ENCODE peak calls at places on chromosomes 5 and 9, in four cellular contexts. H is K562, Y is mesendoderm, W is fibroblast of lung. J is an unnamed sample. For H3K27me3, the result is how much of the 10 kb centered on the place peaks cover.

GRCh38 chr9:123167474-123167873 is 100.9 kb downstream of the STRBP start:
- DNase-seq in H (no peak), Y (no peak), W (no peak), J (no peak)

GRCh38 chr5:1860949-1861348 is 21.8 kb downstream of the IRX4 start:
- DNase-seq in H (no peak), Y (no peak), W (no peak), J (no peak)

GRCh38 chr9:25602366-25603044 is 75.7 kb downstream of the TUSC1 start:
- DNase-seq in H (no peak), Y (peak), W (no peak), J (no peak)

GRCh38 chr9:14428781-14429230 is 114.9 kb upstream of the NFIB start:
- DNase-seq in H (peak), Y (peak), W (peak), J (peak)

GRCh38 chr5:135916638-135917263 is 21.1 kb upstream of the IL9 start:
- DNase-seq in H (no peak), Y (no peak), W (no peak), J (no peak)

GRCh38 chr5:150560401-150561191 is 52.7 kb downstream of the NDST1 start:
- DNase-seq in H (peak), Y (peak), W (peak), J (peak)

GRCh38 chr9:136306691-136307208 is 2.9 kb upstream of the CCDC187 start:
- DNase-seq in H (peak), Y (no peak), W (no peak), J (no peak)

GRCh38 chr9:70324963-70325362 is 66.2 kb downstream of the SMC5 start:
- DNase-seq in H (no peak), Y (no peak), W (peak), J (peak)

GRCh38 chr9:21558627-21559401 is 76.7 kb upstream of the IFNE start:
- DNase-seq in H (no peak), Y (peak), W (peak), J (peak)

GRCh38 chr5:161687316-161687715 is 1.8 kb downstream of the GABRA6 start:
- DNase-seq in H (no peak), Y (no peak), W (no peak), J (no peak)

GRCh38 chr9:101172671-101173070 is 144.1 kb downstream of the PLPPR1 start:
- DNase-seq in H (no peak), Y (no peak), W (no peak), J (no peak)

GRCh38 chr9:34566191-34566849 is 23.2 kb downstream of the CNTFR start:
- DNase-seq in H (no peak), Y (no peak), W (no peak), J (no peak)

GRCh38 chr5:83097582-83098265 is 20.4 kb downstream of the XRCC4 start:
- DNase-seq in H (no peak), Y (no peak), W (peak), J (no peak)

GRCh38 chr5:177462021-177462670 is 11.3 kb downstream of the DBN1 start:
- DNase-seq in H (no peak), Y (no peak), W (no peak), J (no peak)

GRCh38 chr9:130598188-130598587 is 18.8 kb downstream of the FUBP3 start:
- DNase-seq in H (no peak), Y (no peak), W (no peak), J (no peak)

GRCh38 chr5:150484964-150485769 is 22.8 kb upstream of the NDST1 start:
- DNase-seq in H (no peak), Y (peak), W (no peak), J (no peak)

GRCh38 chr9:503881-504852 is 289.5 kb downstream of the DOCK8 start:
- DNase-seq in H (peak), Y (peak), W (peak), J (peak)

GRCh38 chr9:78121488-78121887 is 89.9 kb upstream of the GNAQ start:
- DNase-seq in H (peak), Y (peak), W (peak), J (peak)

GRCh38 chr5:149166591-149167100 is 25.4 kb downstream of the ABLIM3 start:
- DNase-seq in H (no peak), Y (no peak), W (peak), J (no peak)

GRCh38 chr5:4720831-4721230 is 419.3 kb upstream of the ADAMTS16 start:
- DNase-seq in H (no peak), Y (peak), W (no peak), J (peak)

GRCh38 chr9:113507256-113507655 is 43.7 kb downstream of the RGS3 start:
- DNase-seq in H (no peak), Y (no peak), W (no peak), J (no peak)

GRCh38 chr5:91219141-91219802 is 163.8 kb downstream of the ARRDC3 start:
- DNase-seq in H (no peak), Y (no peak), W (peak), J (peak)

GRCh38 chr5:37214550-37214949 is 34.6 kb downstream of the CPLANE1 start:
- DNase-seq in H (no peak), Y (no peak), W (no peak), J (no peak)

GRCh38 chr5:128574041-128574440 is 36.0 kb upstream of the FBN2 start:
- DNase-seq in H (no peak), Y (peak), W (no peak), J (peak)

GRCh38 chr9:75438716-75439115 is 350.4 kb downstream of the OSTF1 start:
- DNase-seq in H (no peak), Y (no peak), W (no peak), J (no peak)

GRCh38 chr5:1726956-1727355 is 72.7 kb downstream of the MRPL36 start:
- DNase-seq in H (no peak), Y (no peak), W (no peak), J (no peak)

GRCh38 chr9:100575765-100576368 is 2.0 kb upstream of the CAVIN4 start:
- DNase-seq in H (no peak), Y (no peak), W (peak), J (peak)

GRCh38 chr5:179294131-179294780 is 51.0 kb downstream of the ADAMTS2 start:
- DNase-seq in H (no peak), Y (no peak), W (no peak), J (no peak)

GRCh38 chr9:124784503-124784902 is 7.6 kb downstream of the OLFML2A start:
- DNase-seq in H (no peak), Y (no peak), W (peak), J (peak)

GRCh38 chr5:133990396-133990795 is 14.4 kb downstream of the VDAC1 start:
- DNase-seq in H (no peak), Y (no peak), W (no peak), J (no peak)

GRCh38 chr5:104444656-104445055 is 882.1 kb upstream of the NUDT12 start:
- DNase-seq in H (no peak), Y (no peak), W (no peak), J (no peak)

GRCh38 chr5:102922111-102922510 is 167.0 kb downstream of the PAM start:
- DNase-seq in H (no peak), Y (no peak), W (no peak), J (no peak)

GRCh38 chr9:5510360-5510931 is at the start of gene PDCD1LG2:
- DNase-seq in H (no peak), Y (no peak), W (peak), J (peak)

GRCh38 chr5:14668247-14668646 is 3.7 kb downstream of the OTULIN start:
- DNase-seq in H (no peak), Y (no peak), W (no peak), J (no peak)
- H3K4me2 ChIP-seq in H (no peak), Y (no peak), W (no peak), J (no peak)

GRCh38 chr9:33161589-33162132 is 5.5 kb downstream of the B4GALT1 start:
- DNase-seq in H (no peak), Y (no peak), W (no peak), J (peak)

GRCh38 chr9:33165263-33166151 is 1.6 kb downstream of the B4GALT1 start:
- DNase-seq in H (peak), Y (peak), W (peak), J (peak)

GRCh38 chr9:33162721-33163311 is 4.3 kb downstream of the B4GALT1 start:
- DNase-seq in H (no peak), Y (no peak), W (peak), J (peak)

GRCh38 chr9:33164138-33164809 is 2.9 kb downstream of the B4GALT1 start:
- DNase-seq in H (no peak), Y (peak), W (no peak), J (no peak)

GRCh38 chr9:33163433-33164137 is 3.6 kb downstream of the B4GALT1 start:
- DNase-seq in H (no peak), Y (no peak), W (no peak), J (no peak)
- H3K27me3 ChIP-seq in H (under half), Y (under half), W (under half), J (under half)

GRCh38 chr5:126508251-126508961 is 85.2 kb downstream of the GRAMD2B start:
- DNase-seq in H (no peak), Y (no peak), W (no peak), J (no peak)
- H3K4me2 ChIP-seq in H (peak), Y (no peak), W (no peak), J (peak)

GRCh38 chr5:88884435-88884877 is 1.5 kb upstream of the MEF2C start:
- DNase-seq in H (peak), Y (no peak), W (peak), J (no peak)
- H3K27me3 ChIP-seq in H (under half), Y (under half), W (under half), J (under half)

DNA sequence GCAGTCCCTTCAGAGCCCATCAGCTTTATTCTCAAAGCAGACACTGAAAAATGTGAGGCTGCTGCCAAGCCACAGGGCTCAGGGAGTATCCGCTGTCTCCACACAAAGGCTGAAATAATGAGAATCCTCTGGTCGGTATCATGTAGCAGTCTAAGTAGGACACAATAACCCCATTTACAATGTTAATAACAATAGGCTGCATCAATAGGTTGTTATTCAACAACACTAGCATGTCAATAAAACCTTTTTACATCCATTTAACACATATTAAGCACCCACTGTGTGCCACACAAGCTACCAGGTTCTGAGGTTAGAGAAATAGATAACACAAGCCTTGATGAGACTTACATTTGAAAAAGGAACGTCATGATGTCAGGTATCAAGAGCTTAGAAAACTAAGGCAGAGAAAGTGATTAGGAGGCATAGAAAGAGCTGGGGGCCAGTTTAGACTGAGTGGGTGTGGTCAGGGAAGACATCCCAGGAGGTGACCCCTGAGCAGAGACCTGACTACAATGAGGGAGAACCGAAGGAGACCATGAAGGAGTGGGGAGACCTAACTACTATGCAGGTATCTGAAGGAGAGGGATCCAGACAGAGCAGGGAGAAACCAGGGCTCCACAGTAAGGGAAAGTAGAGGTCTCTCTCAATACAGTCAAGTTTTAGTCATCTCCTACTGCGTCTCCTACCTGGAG is 140.1 kb upstream of the GRIA1 start:
- DNase-seq in H (no peak), Y (peak), W (no peak), J (no peak)
- H3K4me2 ChIP-seq in H (no peak), Y (no peak), W (no peak), J (no peak)

J was measured in mammary epithelial cell.